ENCODE peak calls at places on chromosomes 16 and 17, in four cellular contexts. One of them, this sample, is unnamed.

GRCh38 chr17:562174-562573 is 152.5 kb downstream of the VPS53 start:
- DNase-seq in GM23248: no peak
- DNase-seq in H9: no peak
- DNase-seq in neuronal stem cell: no peak
- DNase-seq in this sample: no peak

GRCh38 chr16:26330654-26331053 is 638.9 kb downstream of the HS3ST4 start:
- DNase-seq in neuronal stem cell: no peak
- DNase-seq in GM23248: no peak
- DNase-seq in H9: no peak
- DNase-seq in this sample: no peak

GRCh38 chr17:62617894-62618472 is 9.5 kb upstream of the MRC2 start:
- DNase-seq in H9: no peak
- DNase-seq in GM23248: peak
- DNase-seq in neuronal stem cell: no peak
- DNase-seq in this sample: no peak

GRCh38 chr17:21286066-21286770 is 1.7 kb downstream of the MAP2K3 start:
- DNase-seq in H9: no peak
- DNase-seq in GM23248: peak
- DNase-seq in neuronal stem cell: no peak
- DNase-seq in this sample: peak

GRCh38 chr17:82933911-82934310 is 94.1 kb upstream of the ZNF750 start:
- DNase-seq in H9: no peak
- DNase-seq in neuronal stem cell: no peak
- DNase-seq in GM23248: no peak
- DNase-seq in this sample: no peak

GRCh38 chr17:17767497-17768286 is 69.1 kb downstream of the SREBF1 start:
- DNase-seq in GM23248: no peak
- DNase-seq in neuronal stem cell: no peak
- DNase-seq in H9: no peak
- DNase-seq in this sample: peak

GRCh38 chr16:11034481-11034931 is 90.1 kb downstream of the CLEC16A start:
- DNase-seq in neuronal stem cell: no peak
- DNase-seq in H9: no peak
- DNase-seq in GM23248: peak
- DNase-seq in this sample: no peak

GRCh38 chr17:3944485-3945388 is 19.5 kb downstream of the ATP2A3 start:
- DNase-seq in H9: peak
- DNase-seq in GM23248: peak
- DNase-seq in neuronal stem cell: peak
- DNase-seq in this sample: peak

GRCh38 chr17:29565643-29566472 is 979 bp downstream of the ABHD15 start:
- DNase-seq in neuronal stem cell: peak
- DNase-seq in H9: peak
- DNase-seq in GM23248: peak
- DNase-seq in this sample: peak

GRCh38 chr17:6654816-6655731 is 3.5 kb downstream of the C17orf100 start:
- DNase-seq in neuronal stem cell: no peak
- DNase-seq in GM23248: no peak
- DNase-seq in H9: peak
- DNase-seq in this sample: no peak

GRCh38 chr17:77496401-77496801 is 355.6 kb downstream of the SEC14L1 start:
- DNase-seq in H9: no peak
- DNase-seq in GM23248: no peak
- DNase-seq in neuronal stem cell: no peak
- DNase-seq in this sample: no peak

GRCh38 chr16:50207652-50208051 is 54.5 kb downstream of the TENT4B start:
- DNase-seq in neuronal stem cell: no peak
- DNase-seq in H9: no peak
- DNase-seq in GM23248: peak
- DNase-seq in this sample: no peak

GRCh38 chr17:31738067-31738466 is 121.0 kb downstream of the COPRS start:
- DNase-seq in neuronal stem cell: no peak
- DNase-seq in H9: no peak
- DNase-seq in GM23248: no peak
- DNase-seq in this sample: no peak

GRCh38 chr16:53224932-53225533 is 170.2 kb downstream of the CHD9 start:
- DNase-seq in neuronal stem cell: no peak
- DNase-seq in H9: no peak
- DNase-seq in GM23248: peak
- DNase-seq in this sample: no peak

GRCh38 chr17:65167581-65167980 is 30.4 kb downstream of the RGS9 start:
- DNase-seq in neuronal stem cell: no peak
- DNase-seq in H9: no peak
- DNase-seq in GM23248: no peak
- DNase-seq in this sample: no peak

GRCh38 chr17:54924405-54924804 is 23.8 kb downstream of the TOM1L1 start:
- DNase-seq in neuronal stem cell: no peak
- DNase-seq in GM23248: no peak
- DNase-seq in H9: no peak
- DNase-seq in this sample: no peak

GRCh38 chr17:40062347-40063033 is at the start of gene THRA:
- DNase-seq in H9: peak
- DNase-seq in neuronal stem cell: no peak
- DNase-seq in GM23248: peak
- DNase-seq in this sample: peak

GRCh38 chr16:14015461-14015860 is 55.7 kb upstream of the MRTFB start:
- DNase-seq in neuronal stem cell: no peak
- DNase-seq in H9: no peak
- DNase-seq in GM23248: no peak
- DNase-seq in this sample: no peak

GRCh38 chr17:76671912-76672262 is 28.3 kb upstream of the ST6GALNAC1 start:
- DNase-seq in H9: no peak
- DNase-seq in GM23248: no peak
- DNase-seq in neuronal stem cell: no peak
- DNase-seq in this sample: no peak

GRCh38 chr17:416293-417206 is 63.9 kb upstream of the RPH3AL start:
- DNase-seq in neuronal stem cell: no peak
- DNase-seq in GM23248: no peak
- DNase-seq in H9: no peak
- DNase-seq in this sample: peak

GRCh38 chr17:50799582-50799981 is 32.3 kb upstream of the ANKRD40CL start:
- DNase-seq in H9: no peak
- DNase-seq in neuronal stem cell: no peak
- DNase-seq in GM23248: no peak
- DNase-seq in this sample: no peak

GRCh38 chr17:50800196-50800700 is 32.9 kb upstream of the ANKRD40CL start:
- DNase-seq in neuronal stem cell: no peak
- DNase-seq in GM23248: no peak
- DNase-seq in H9: no peak
- DNase-seq in this sample: no peak

GRCh38 chr17:50802609-50803571 is 32.5 kb upstream of the WFIKKN2 start:
- DNase-seq in GM23248: no peak
- DNase-seq in H9: no peak
- DNase-seq in neuronal stem cell: no peak
- DNase-seq in this sample: no peak

GRCh38 chr17:50794361-50794760 is 27.0 kb upstream of the ANKRD40CL start:
- DNase-seq in GM23248: no peak
- DNase-seq in neuronal stem cell: no peak
- DNase-seq in H9: no peak
- DNase-seq in this sample: no peak

DNA sequence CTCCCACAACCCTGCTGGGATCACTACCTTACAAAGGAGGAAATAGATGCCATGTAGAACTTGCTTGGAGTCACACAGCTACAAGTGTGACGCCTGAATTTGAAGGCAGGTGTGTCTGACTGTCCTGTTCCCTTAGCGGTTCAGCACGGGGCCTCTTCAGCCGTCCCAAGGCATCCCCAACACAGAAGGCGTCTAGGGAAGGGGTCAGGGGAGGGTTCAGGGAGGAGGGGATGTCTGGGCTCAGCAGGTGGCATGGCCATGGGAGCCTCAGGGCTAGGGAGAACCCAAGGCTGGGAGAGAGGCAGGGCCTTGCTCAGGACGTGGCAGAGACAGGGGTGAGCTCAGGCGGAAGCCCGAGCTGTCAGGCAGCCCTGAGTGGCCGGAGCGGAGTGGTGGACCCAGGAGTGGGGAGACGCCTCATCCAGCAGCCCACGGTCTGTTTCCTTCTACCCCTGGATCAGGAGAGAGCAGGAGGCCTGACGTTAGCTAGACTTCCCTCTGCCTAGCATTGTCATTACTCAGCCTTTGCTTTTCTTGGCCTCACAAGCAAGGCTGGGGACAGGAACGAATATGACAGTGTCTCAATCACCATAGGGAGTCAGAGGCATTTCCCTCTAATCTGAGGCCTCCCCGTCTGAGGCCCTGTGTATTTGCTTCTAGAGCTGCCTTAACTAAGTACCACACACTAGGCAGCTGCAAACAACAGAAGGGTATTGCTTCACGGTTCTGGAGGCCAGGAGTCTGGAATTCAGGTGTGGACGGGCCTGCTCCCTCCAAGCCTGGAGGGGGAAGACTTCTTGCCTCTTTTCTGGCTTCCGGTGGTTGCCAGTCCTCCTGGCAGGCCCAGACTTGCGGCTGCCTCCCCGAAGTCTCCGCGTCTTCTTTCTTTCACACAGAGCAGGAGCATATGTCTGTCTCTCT is 31.4 kb upstream of the ANKRD40CL start:
- DNase-seq in neuronal stem cell: no peak
- DNase-seq in H9: no peak
- DNase-seq in GM23248: no peak
- DNase-seq in this sample: no peak
- H2AFZ ChIP-seq in neuronal stem cell: peak
- H2AFZ ChIP-seq in H9: no peak
- H2AFZ ChIP-seq in GM23248: no peak
- H2AFZ ChIP-seq in this sample: no peak

DNA sequence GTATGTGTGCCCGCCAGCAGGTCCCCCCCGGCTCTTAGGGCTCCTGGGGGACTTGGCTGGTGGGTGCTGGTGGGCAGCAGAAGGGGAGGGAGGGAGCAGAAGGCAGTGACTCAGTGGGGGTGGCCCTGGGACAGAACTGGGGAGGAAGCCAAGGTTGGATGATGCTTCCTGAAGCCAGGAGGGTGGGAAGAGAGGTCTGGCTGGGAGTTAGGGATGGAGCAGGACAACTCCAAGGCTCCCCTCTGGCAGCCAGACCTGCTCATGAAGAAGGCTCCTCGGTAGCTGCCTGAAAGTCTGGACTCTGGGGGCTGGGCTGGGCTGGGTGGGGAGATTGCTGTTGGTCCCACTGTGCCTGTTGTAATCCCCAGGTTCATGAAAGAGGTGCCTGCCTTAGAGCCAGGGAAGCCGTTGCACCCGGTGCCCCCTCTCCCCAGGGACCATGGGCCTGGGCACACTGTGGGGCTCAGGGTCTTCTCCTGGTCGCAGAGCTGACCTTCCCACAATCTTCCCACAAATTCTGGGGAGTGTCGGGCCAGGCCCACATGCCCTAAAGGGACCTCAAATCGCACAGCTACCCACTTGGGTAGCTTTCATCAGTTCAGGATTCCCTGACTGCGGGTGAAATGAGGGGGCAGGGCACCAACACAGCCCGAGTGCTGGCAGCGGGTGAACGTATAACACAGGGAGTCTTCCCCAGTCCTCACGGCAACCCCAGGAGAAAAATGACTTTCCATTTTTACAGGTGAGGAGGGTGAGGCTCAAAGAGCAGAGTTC is 1.1 kb upstream of the PLEKHG4 start:
- DNase-seq in H9: no peak
- DNase-seq in neuronal stem cell: no peak
- DNase-seq in GM23248: peak
- DNase-seq in this sample: no peak
- H2AFZ ChIP-seq in H9: no peak
- H2AFZ ChIP-seq in neuronal stem cell: no peak
- H2AFZ ChIP-seq in GM23248: peak
- H2AFZ ChIP-seq in this sample: peak

DNA sequence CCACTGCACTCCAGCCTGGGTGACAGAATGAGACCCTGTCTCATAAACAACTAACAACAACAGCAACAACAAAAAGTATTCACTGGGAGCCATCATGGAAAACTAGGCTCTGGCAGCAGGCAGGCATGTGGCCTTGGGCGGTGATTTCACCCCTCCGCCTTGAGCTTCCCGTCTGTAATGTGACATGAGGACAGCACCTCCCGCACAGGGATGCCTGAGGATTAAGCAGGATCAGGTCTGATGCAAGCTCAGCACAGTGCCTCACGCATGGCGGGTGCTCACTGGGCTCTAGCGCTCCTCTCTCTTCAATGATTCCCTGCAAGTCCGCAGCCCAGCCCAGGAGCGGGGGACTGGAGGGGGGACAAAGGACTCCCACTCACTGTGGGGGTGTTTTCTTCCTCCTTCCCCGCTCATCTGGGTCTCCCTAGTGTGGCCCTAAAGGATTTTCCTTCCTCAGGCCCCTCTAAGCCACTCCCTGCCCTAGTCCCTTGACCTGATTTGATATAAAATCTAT is 2.8 kb downstream of the PLCD3 start:
- DNase-seq in GM23248: peak
- DNase-seq in neuronal stem cell: no peak
- DNase-seq in H9: no peak
- DNase-seq in this sample: no peak
- H2AFZ ChIP-seq in GM23248: no peak
- H2AFZ ChIP-seq in neuronal stem cell: no peak
- H2AFZ ChIP-seq in H9: no peak
- H2AFZ ChIP-seq in this sample: no peak

GRCh38 chr17:72419866-72420774 is 299.3 kb downstream of the SOX9 start:
- DNase-seq in neuronal stem cell: no peak
- DNase-seq in GM23248: peak
- DNase-seq in H9: no peak
- DNase-seq in this sample: peak
- H2AFZ ChIP-seq in neuronal stem cell: no peak
- H2AFZ ChIP-seq in GM23248: no peak
- H2AFZ ChIP-seq in H9: no peak
- H2AFZ ChIP-seq in this sample: no peak

GRCh38 chr17:73248532-73248931 is 13.1 kb downstream of the CPSF4L start:
- DNase-seq in neuronal stem cell: no peak
- DNase-seq in GM23248: no peak
- DNase-seq in H9: no peak
- DNase-seq in this sample: no peak

GRCh38 chr17:73247728-73248127 is 14.0 kb downstream of the CPSF4L start:
- DNase-seq in neuronal stem cell: no peak
- DNase-seq in H9: no peak
- DNase-seq in GM23248: no peak
- DNase-seq in this sample: no peak

GRCh38 chr17:73251871-73252270 is 9.8 kb downstream of the CPSF4L start:
- DNase-seq in H9: no peak
- DNase-seq in neuronal stem cell: no peak
- DNase-seq in GM23248: no peak
- DNase-seq in this sample: no peak

GRCh38 chr17:73249700-73250099 is 12.0 kb downstream of the CPSF4L start:
- DNase-seq in neuronal stem cell: no peak
- DNase-seq in GM23248: no peak
- DNase-seq in H9: no peak
- DNase-seq in this sample: no peak

GRCh38 chr17:73250851-73251640 is 10.6 kb downstream of the CPSF4L start:
- DNase-seq in GM23248: no peak
- DNase-seq in H9: no peak
- DNase-seq in neuronal stem cell: no peak
- DNase-seq in this sample: no peak
- H2AFZ ChIP-seq in GM23248: no peak
- H2AFZ ChIP-seq in H9: no peak
- H2AFZ ChIP-seq in neuronal stem cell: no peak
- H2AFZ ChIP-seq in this sample: no peak

GRCh38 chr17:20189322-20189721 is 180.2 kb downstream of the SPECC1 start:
- DNase-seq in H9: peak
- DNase-seq in neuronal stem cell: peak
- DNase-seq in GM23248: peak
- DNase-seq in this sample: no peak
- H2AFZ ChIP-seq in H9: no peak
- H2AFZ ChIP-seq in neuronal stem cell: peak
- H2AFZ ChIP-seq in GM23248: no peak
- H2AFZ ChIP-seq in this sample: no peak

GRCh38 chr16:72300892-72301291 is 128.9 kb upstream of the PMFBP1 start:
- DNase-seq in neuronal stem cell: no peak
- DNase-seq in GM23248: no peak
- DNase-seq in H9: no peak
- DNase-seq in this sample: no peak
- H2AFZ ChIP-seq in neuronal stem cell: peak
- H2AFZ ChIP-seq in GM23248: no peak
- H2AFZ ChIP-seq in H9: no peak
- H2AFZ ChIP-seq in this sample: no peak

GRCh38 chr17:68534714-68535113 is 22.5 kb downstream of the PRKAR1A start:
- DNase-seq in GM23248: no peak
- DNase-seq in neuronal stem cell: no peak
- DNase-seq in H9: no peak
- DNase-seq in this sample: no peak
- H2AFZ ChIP-seq in GM23248: no peak
- H2AFZ ChIP-seq in neuronal stem cell: no peak
- H2AFZ ChIP-seq in H9: no peak
- H2AFZ ChIP-seq in this sample: no peak